ENCODE peak calls at places on chromosome 19, in five cellular contexts. Y is psoas muscle, L is BJ, J is memory B cell, M is Panc1. I is an unnamed sample.

GRCh38 chr19:46296722-46297431 is at the start of gene HIF3A:
- DNase-seq in M (no peak), Y (no peak), L (no peak), J (no peak), I (peak; percentile 24)

GRCh38 chr19:2494447-2495129 is 18.7 kb downstream of the GADD45B start:
- DNase-seq in J (no peak), Y (peak; percentile 83), L (no peak), M (no peak), I (peak; percentile 68)

GRCh38 chr19:47111081-47111589 is 2.4 kb downstream of the ZC3H4 start:
- DNase-seq in L (no peak), J (peak; percentile 21), M (no peak), Y (no peak), I (peak; percentile 48)

GRCh38 chr19:35882074-35882832 is 13.9 kb downstream of the APLP1 start:
- DNase-seq in M (peak; percentile 87), J (peak; percentile 65), Y (no peak), L (no peak), I (peak; percentile 97)

GRCh38 chr19:4717191-4717965 is 6.3 kb downstream of the DPP9 start:
- DNase-seq in J (no peak), Y (no peak), M (no peak), L (no peak), I (no peak)

GRCh38 chr19:5355076-5355475 is 14.5 kb upstream of the PTPRS start:
- DNase-seq in Y (no peak), M (no peak), L (no peak), J (no peak), I (no peak)

GRCh38 chr19:47399198-47399597 is 20.1 kb downstream of the MEIS3 start:
- DNase-seq in L (no peak), Y (no peak), M (no peak), J (no peak), I (no peak)

GRCh38 chr19:31223805-31224534 is 125.3 kb downstream of the TSHZ3 start:
- DNase-seq in Y (no peak), L (peak; percentile 91), J (no peak), M (no peak), I (no peak)